ENCODE peak calls at places on chromosomes 2 and 18, in six cellular contexts. C is testis, U is K562, X is uterus, Z is IMR-90, P is heart left ventricle. D is an unnamed sample.

GRCh38 chr2:105732096-105732495 is 12.6 kb upstream of the NCK2 start:
- DNase-seq in C (no peak), U (no peak), Z (no peak), P (no peak), X (no peak), D (no peak)

GRCh38 chr2:229641676-229642075 is 72.7 kb downstream of the DNER start:
- DNase-seq in Z (no peak), C (no peak), P (no peak), U (no peak), X (no peak), D (no peak)

GRCh38 chr2:64212801-64213321 is 68.6 kb upstream of the PELI1 start:
- DNase-seq in P (no peak), Z (peak; percentile 31), U (no peak), X (no peak), C (no peak), D (no peak)

GRCh38 chr2:58826795-58827194 is 585.7 kb upstream of the FANCL start:
- DNase-seq in X (no peak), U (no peak), Z (no peak), C (no peak), P (no peak), D (no peak)

GRCh38 chr2:172330060-172330671 is 97.2 kb upstream of the ITGA6 start:
- DNase-seq in X (no peak), U (no peak), P (no peak), Z (no peak), C (no peak), D (no peak)

GRCh38 chr2:180040146-180040925 is 33.2 kb upstream of the CWC22 start:
- DNase-seq in X (no peak), C (no peak), Z (peak; percentile 97), U (no peak), P (no peak), D (no peak)

GRCh38 chr2:197108758-197109157 is 182.3 kb upstream of the PGAP1 start:
- DNase-seq in X (peak; percentile 74), Z (peak; percentile 91), P (peak; percentile 81), U (no peak), C (peak; percentile 58), D (peak; percentile 97)

GRCh38 chr2:1743396-1744150 is 742 bp downstream of the PXDN start:
- DNase-seq in X (peak; percentile 54), P (no peak), Z (peak; percentile 56), C (no peak), U (no peak), D (no peak)

GRCh38 chr2:64267699-64268098 is 123.5 kb upstream of the PELI1 start:
- DNase-seq in X (no peak), U (no peak), C (no peak), P (no peak), Z (no peak), D (no peak)

GRCh38 chr18:79771446-79772107 is 26.2 kb upstream of the KCNG2 start:
- DNase-seq in P (no peak), Z (no peak), U (no peak), X (no peak), C (no peak), D (no peak)

DNA sequence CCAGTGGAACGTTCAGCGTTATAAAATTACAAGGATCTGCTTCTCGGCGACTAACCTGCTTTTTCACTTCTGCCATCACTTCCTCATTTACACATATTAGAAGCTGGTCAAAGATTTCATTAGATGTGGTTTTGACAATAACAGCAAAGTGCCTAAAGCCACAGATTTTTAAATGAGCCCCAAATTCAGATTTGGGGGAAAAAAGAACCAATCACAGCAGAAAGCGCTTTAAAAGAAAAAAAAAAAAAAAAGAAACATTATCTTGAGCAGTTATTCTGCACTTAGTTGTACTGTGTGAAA is 167.4 kb downstream of the TCF4 start:
- DNase-seq in P (no peak), U (no peak), X (no peak), Z (no peak), C (no peak), D (no peak)
- H3K4me3 ChIP-seq in P (peak overlapping the region; percentile 9), U (no peak overlapping the region), X (no peak overlapping the region), Z (peak overlapping the region; percentile 28), C (no peak overlapping the region), D (no peak overlapping the region)

GRCh38 chr2:10989151-10989550 is 77.4 kb downstream of the KCNF1 start:
- DNase-seq in P (no peak), X (no peak), Z (no peak), C (no peak), U (no peak), D (no peak)

GRCh38 chr2:10989782-10990181 is 78.0 kb downstream of the KCNF1 start:
- DNase-seq in U (no peak), P (no peak), Z (no peak), X (no peak), C (no peak), D (no peak)

GRCh38 chr2:10992023-10992791 is 80.5 kb downstream of the KCNF1 start:
- DNase-seq in Z (no peak), P (no peak), C (no peak), U (no peak), X (no peak), D (no peak)

GRCh38 chr2:10993001-10993481 is 81.3 kb downstream of the KCNF1 start:
- DNase-seq in X (no peak), P (no peak), C (no peak), Z (peak; percentile 28), U (no peak), D (no peak)

GRCh38 chr2:10990561-10991111 is 78.9 kb downstream of the KCNF1 start:
- DNase-seq in Z (no peak), U (no peak), X (no peak), C (no peak), P (no peak), D (no peak)
- TF ChIP-seq POLR2A in Z (no peak), U (no peak), X (no peak), C (no peak), P (no peak), D (no peak)

GRCh38 chr2:42139141-42139540 is 30.0 kb upstream of the EML4 start:
- DNase-seq in C (no peak), P (no peak), X (no peak), Z (no peak), U (no peak), D (no peak)

GRCh38 chr2:42138163-42139016 is 30.8 kb upstream of the EML4 start:
- DNase-seq in P (peak; percentile 61), Z (peak; percentile 98), U (no peak), C (peak; percentile 72), X (no peak), D (no peak)

GRCh38 chr2:42141687-42142475 is 27.3 kb upstream of the EML4 start:
- DNase-seq in U (peak; percentile 23), Z (peak; percentile 93), X (peak; percentile 56), C (peak; percentile 25), P (peak; percentile 84), D (peak; percentile 58)

GRCh38 chr2:42140501-42140900 is 28.7 kb upstream of the EML4 start:
- DNase-seq in X (no peak), U (no peak), C (no peak), P (no peak), Z (no peak), D (no peak)

GRCh38 chr2:42142476-42143184 is 26.5 kb upstream of the EML4 start:
- DNase-seq in Z (peak; percentile 50), X (no peak), P (no peak), C (no peak), U (no peak), D (peak; percentile 53)
- H3K4me3 ChIP-seq in Z (peak overlapping the region; percentile 28), X (no peak overlapping the region), P (no peak overlapping the region), C (no peak overlapping the region), U (no peak overlapping the region), D (no peak overlapping the region)

GRCh38 chr2:70566464-70566863 is 12.8 kb upstream of the TGFA start:
- DNase-seq in P (no peak), C (no peak), Z (no peak), U (no peak), X (no peak), D (no peak)
- TF ChIP-seq POLR2A in P (no peak), C (no peak), Z (no peak), U (no peak), X (no peak), D (no peak)

DNA sequence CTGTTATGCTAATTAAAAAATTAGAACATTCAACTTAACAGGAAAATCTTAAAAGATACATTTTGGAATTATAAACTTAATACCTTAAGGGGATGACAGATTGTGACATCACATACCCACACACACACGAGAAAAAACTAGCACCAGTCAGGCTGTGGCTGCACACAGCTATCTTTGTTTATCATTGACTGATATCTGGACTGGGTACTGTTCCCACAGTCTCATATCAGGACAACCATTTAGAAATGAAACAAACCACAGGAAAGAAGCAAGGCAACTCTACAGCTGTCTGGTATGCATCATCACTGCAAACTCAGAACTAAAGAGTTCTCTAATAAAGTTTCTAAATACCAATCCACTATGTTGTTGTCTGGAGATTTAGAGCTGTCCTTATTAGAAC is 210.9 kb upstream of the SMAD7 start:
- DNase-seq in C (no peak), U (no peak), P (no peak), X (no peak), Z (peak; percentile 90), D (no peak)
- H3K4me3 ChIP-seq in C (no peak overlapping the region), U (no peak overlapping the region), P (no peak overlapping the region), X (no peak overlapping the region), Z (no peak overlapping the region), D (no peak overlapping the region)

GRCh38 chr2:218400167-218400929 is 680 bp downstream of the CTDSP1 start:
- DNase-seq in U (peak; percentile 58), Z (no peak), P (peak; percentile 57), X (peak; percentile 64), C (peak; percentile 48), D (peak; percentile 38)
- TF ChIP-seq POLR2A in U (no peak), Z (no peak), P (no peak), X (no peak), C (no peak), D (peak; percentile 4)

DNA sequence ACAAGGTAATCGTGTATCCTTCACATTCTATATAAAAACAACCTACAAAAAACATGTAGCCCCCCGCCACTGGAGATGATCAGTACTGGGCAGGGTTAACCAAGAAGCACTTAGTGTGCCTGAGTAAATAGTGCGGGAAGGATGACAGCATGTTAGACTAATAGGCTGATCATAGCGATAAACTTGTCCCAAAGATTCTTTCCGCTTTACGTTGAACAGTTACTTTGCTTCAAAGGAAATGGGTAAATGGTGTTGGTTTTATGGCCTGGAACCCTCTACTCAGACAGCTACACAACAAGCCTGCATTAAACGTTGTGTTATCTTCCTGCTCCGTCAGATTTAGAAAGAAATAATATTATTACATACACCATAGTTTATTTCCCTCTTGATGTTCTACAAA is 67.7 kb downstream of the CTAGE1 start:
- DNase-seq in U (no peak), P (no peak), X (no peak), Z (no peak), C (no peak), D (no peak)
- H3K4me3 ChIP-seq in U (no peak overlapping the region), P (no peak overlapping the region), X (no peak overlapping the region), Z (no peak overlapping the region), C (no peak overlapping the region), D (no peak overlapping the region)

DNA sequence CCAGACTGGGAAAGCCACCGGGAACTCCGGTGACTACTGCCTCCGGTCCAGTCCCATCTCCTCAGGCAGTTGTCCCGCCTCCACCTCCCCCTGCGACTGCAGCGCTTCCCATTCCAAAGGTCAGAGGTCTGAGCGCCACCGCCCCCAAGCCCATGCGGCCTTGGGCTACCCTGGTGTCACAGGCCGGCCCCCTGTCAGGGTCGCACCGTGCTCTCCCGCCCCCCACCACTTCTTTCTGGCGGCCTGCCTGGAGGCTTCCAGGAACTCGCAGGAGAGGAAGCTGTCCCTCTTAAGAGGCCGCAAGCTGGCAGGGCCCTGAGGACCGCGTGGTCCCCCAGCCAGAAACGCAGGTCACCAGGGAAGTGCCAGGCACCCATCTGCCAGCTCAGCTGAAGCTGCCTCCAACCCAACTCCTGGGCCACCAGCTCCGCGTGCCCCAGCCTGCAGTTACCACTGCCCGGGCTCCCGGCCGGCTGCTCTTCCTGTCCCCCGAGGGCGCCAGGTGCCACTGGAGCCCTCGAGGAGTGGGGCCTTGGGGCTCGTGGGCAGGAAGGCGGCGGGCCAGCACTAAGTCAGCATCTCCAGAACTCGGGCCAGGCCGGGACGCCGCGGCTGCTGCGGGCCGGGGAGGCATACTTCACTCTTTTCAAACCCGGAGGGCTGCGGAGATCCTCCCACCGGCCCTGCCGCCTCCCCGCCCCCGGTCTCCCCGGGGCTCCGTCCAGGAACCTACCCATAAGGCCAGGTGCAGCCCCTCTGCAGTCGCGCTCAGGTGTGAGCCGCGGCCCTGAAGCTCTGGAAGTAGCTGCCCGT is 83.3 kb upstream of the POMC start:
- DNase-seq in P (peak; percentile 62), C (peak; percentile 49), X (peak; percentile 59), U (peak; percentile 75), Z (peak; percentile 7), D (peak; percentile 70)
- TF ChIP-seq POLR2A in P (no peak), C (no peak), X (no peak), U (peak; percentile 41), Z (no peak), D (no peak)